ENCODE peak calls at places on chromosomes 5 and 9, in four cellular contexts. Q is uterus, E is MM.1S, X is cardiac muscle cell. W is an unnamed sample. For H3K36me3, the result is how much of the 10 kb centered on the place peaks cover.

GRCh38 chr5:10151656-10152055 is 98.0 kb downstream of the ATPSCKMT start:
- DNase-seq in Q (no peak), X (no peak), E (no peak), W (no peak)

GRCh38 chr9:80061940-80062339 is 490.2 kb downstream of the TLE4 start:
- DNase-seq in Q (no peak), E (no peak), X (peak), W (peak)

GRCh38 chr5:168892618-168893017 is 313.4 kb upstream of the PANK3 start:
- DNase-seq in X (no peak), Q (no peak), E (no peak), W (no peak)

GRCh38 chr9:16275795-16276624 is 594.5 kb downstream of the BNC2 start:
- DNase-seq in E (no peak), Q (no peak), X (no peak), W (no peak)

GRCh38 chr9:114274217-114274616 is 48.7 kb upstream of the ORM1 start:
- DNase-seq in E (no peak), Q (no peak), X (no peak), W (peak)

GRCh38 chr5:127664082-127664481 is 15.2 kb downstream of the CTXN3 start:
- DNase-seq in Q (no peak), E (no peak), X (no peak), W (no peak)

GRCh38 chr9:128081052-128081451 is 13.0 kb downstream of the SLC25A25 start:
- DNase-seq in E (peak), X (no peak), Q (peak), W (peak)

GRCh38 chr5:66306105-66306843 is 162.2 kb downstream of the SREK1 start:
- DNase-seq in E (peak), X (peak), Q (peak), W (peak)

GRCh38 chr9:135719472-135719871 is 17.5 kb downstream of the KCNT1 start:
- DNase-seq in Q (no peak), E (no peak), X (no peak), W (no peak)

GRCh38 chr9:127776195-127776918 is 2.1 kb downstream of the SH2D3C start:
- DNase-seq in Q (no peak), E (peak), X (peak), W (peak)

GRCh38 chr9:136856078-136856474 is 3.9 kb downstream of the MAMDC4 start:
- DNase-seq in E (no peak), X (no peak), Q (no peak), W (no peak)

DNA sequence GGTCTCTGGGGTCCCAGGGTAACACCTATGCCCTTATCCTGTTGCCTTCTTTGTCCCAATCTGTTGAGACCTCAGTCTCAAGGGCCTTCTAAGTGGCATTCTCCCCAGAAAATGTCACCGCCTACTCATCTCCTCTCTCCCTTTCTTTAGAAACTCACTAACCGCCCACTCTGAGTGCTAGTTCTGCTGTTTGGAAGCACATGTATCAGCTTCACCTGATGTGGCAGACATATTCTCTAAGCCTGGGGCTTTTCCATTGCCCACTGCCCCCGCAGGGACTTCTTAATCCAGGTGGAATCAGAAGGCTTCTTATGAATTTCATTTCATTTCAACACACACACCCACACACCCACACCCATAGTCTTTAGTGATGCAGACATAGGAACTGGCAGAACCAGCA is 165.1 kb downstream of the ASTN2 start:
- DNase-seq in E (no peak), X (no peak), Q (no peak), W (no peak)
- H3K36me3 ChIP-seq in E (under half), X (under half), Q (under half), W (under half)

GRCh38 chr5:144315026-144315425 is 144.4 kb downstream of the KCTD16 start:
- DNase-seq in E (no peak), X (no peak), Q (no peak), W (no peak)

GRCh38 chr5:144318011-144318410 is 147.3 kb downstream of the KCTD16 start:
- DNase-seq in X (no peak), E (no peak), Q (no peak), W (no peak)

GRCh38 chr5:144309265-144309664 is 138.6 kb downstream of the KCTD16 start:
- DNase-seq in E (no peak), Q (no peak), X (peak), W (no peak)

GRCh38 chr5:144315994-144316634 is 145.4 kb downstream of the KCTD16 start:
- DNase-seq in X (no peak), Q (no peak), E (no peak), W (no peak)

DNA sequence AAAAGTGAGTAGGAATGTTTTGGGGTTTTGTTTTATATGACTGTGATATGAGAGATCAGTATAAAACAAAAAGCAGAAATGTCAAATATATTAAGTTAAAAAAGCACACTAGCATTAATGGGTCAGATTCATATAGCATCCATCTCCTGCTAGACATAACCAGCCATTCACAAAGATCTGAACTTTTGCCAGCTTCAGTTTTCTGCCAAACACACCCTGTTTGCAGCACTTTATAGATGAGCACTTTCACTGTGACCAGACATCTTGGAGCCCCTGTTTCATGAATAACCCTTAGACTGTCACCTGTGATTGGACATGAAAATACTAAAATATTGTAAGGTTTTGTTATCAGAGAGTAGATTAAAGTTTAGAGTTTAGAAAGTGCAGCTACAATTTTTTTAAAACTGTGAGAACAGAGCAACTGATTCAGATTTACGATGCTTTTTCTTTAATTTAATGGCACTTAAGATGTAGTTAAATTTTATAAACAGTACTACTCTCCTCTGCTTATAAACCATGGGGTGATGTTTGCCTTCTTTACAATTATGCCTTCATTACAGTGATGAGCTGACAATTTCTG is 142.6 kb downstream of the KCTD16 start:
- DNase-seq in Q (no peak), E (no peak), X (no peak), W (no peak)
- H3K36me3 ChIP-seq in Q (under half), E (under half), X (under half), W (under half)

GRCh38 chr9:20989923-20990341 is 41.5 kb downstream of the HACD4 start:
- DNase-seq in X (no peak), Q (peak), E (no peak), W (no peak)
- H3K36me3 ChIP-seq in X (under half), Q (under half), E (under half), W (under half)

GRCh38 chr5:150238646-150239045 is 48.8 kb downstream of the SLC6A7 start:
- DNase-seq in Q (no peak), E (no peak), X (no peak), W (no peak)

GRCh38 chr5:150236981-150237754 is 47.3 kb downstream of the SLC6A7 start:
- DNase-seq in Q (no peak), E (no peak), X (no peak), W (no peak)

GRCh38 chr5:150236313-150236712 is 46.5 kb downstream of the SLC6A7 start:
- DNase-seq in Q (no peak), E (no peak), X (no peak), W (no peak)

GRCh38 chr5:150235548-150235895 is 45.7 kb downstream of the SLC6A7 start:
- DNase-seq in Q (no peak), X (no peak), E (no peak), W (peak)

GRCh38 chr5:150234606-150235547 is 45.0 kb downstream of the SLC6A7 start:
- DNase-seq in E (no peak), X (no peak), Q (no peak), W (no peak)
- H3K36me3 ChIP-seq in E (under half), X (under half), Q (under half), W (under half)

GRCh38 chr5:95895771-95896170 is 65.9 kb downstream of the ELL2 start:
- DNase-seq in X (no peak), E (no peak), Q (no peak), W (no peak)
- H3K36me3 ChIP-seq in X (under half), E (under half), Q (under half), W (under half)

GRCh38 chr9:109095321-109095720 is 24.4 kb downstream of the TMEM245 start:
- DNase-seq in X (no peak), Q (no peak), E (no peak), W (no peak)

GRCh38 chr9:109092051-109092580 is 27.6 kb downstream of the TMEM245 start:
- DNase-seq in X (no peak), E (no peak), Q (no peak), W (no peak)

GRCh38 chr9:109092587-109092986 is 27.2 kb downstream of the TMEM245 start:
- DNase-seq in E (no peak), Q (no peak), X (no peak), W (no peak)

GRCh38 chr9:109097156-109097555 is 22.6 kb downstream of the TMEM245 start:
- DNase-seq in Q (no peak), E (no peak), X (no peak), W (no peak)

DNA sequence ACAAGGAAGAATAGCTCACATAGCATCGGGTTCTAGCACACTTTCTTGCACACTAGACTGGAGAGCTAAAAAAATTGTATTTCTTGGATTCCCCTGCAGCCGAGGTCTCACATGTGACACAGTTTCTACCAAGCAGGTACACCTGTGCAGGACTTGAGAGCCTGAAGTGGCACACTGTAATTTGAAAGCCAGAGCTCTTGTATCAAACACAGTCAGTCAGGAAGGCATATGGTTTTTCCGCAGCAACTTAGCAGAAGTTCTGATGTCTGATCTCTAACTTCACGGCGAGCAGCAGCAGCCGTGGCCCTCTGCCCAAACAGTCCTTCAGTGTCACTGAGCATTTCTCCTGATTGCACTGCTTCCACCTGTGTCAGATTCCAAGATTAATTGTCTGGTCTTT is 25.5 kb downstream of the TMEM245 start:
- DNase-seq in Q (no peak), E (no peak), X (no peak), W (no peak)
- H3K36me3 ChIP-seq in Q (under half), E (under half), X (under half), W (half or more)

GRCh38 chr5:1060535-1060981 is 51.3 kb downstream of the SLC12A7 start:
- DNase-seq in E (no peak), Q (no peak), X (no peak), W (no peak)
- H3K36me3 ChIP-seq in E (under half), Q (under half), X (under half), W (half or more)

DNA sequence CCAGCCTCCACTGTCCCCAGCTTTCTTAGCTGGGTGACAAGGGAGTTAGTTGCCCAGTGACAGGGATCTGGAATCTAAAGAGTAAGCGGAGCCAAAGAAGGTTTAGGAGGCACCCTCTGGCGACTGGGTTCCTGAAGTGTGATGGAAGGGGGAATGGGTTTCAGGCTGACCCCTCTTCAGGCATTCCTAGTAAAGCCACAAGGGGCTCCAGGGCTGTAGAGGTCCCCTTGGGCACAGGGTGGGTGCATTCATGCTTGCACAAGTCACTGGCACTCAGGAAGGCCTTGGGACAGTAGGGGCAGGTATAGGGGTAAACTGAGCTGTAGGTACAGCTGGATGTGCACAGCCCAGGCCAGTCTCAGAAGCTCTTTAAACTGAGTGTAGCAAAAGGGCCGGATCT is 74.2 kb downstream of the CPLANE1 start:
- DNase-seq in X (no peak), E (no peak), Q (no peak), W (no peak)
- H3K36me3 ChIP-seq in X (half or more), E (under half), Q (under half), W (under half)